ENCODE peak calls at places on chromosomes 3 and 15, in five cellular contexts. J is A549, K is stomach, Z is heart left ventricle, C is sigmoid colon. S is an unnamed sample. For H3K4me1, the result is how much of the 10 kb centered on the place peaks cover.

GRCh38 chr3:60399861-60400845 is 851.1 kb downstream of the FHIT start:
- DNase-seq in J (no peak), K (no peak), Z (no peak), C (no peak), S (no peak)

GRCh38 chr3:79361748-79362378 is 405.9 kb downstream of the ROBO1 start:
- DNase-seq in J (no peak), K (no peak), Z (no peak), C (no peak), S (peak)

GRCh38 chr15:45714501-45715488 is 80.0 kb downstream of the SQOR start:
- DNase-seq in J (no peak), K (peak), Z (peak), C (peak), S (peak)

GRCh38 chr3:191238321-191238817 is 39.3 kb downstream of the OSTN start:
- DNase-seq in J (no peak), K (no peak), Z (no peak), C (no peak), S (no peak)

GRCh38 chr3:155983834-155984474 is 113.5 kb downstream of the GMPS start:
- DNase-seq in J (no peak), K (no peak), Z (no peak), C (no peak), S (no peak)

GRCh38 chr15:79994651-79995050 is 23.7 kb upstream of the BCL2A1 start:
- DNase-seq in J (no peak), K (no peak), Z (no peak), C (no peak), S (no peak)

GRCh38 chr15:65638681-65639089 is 16.9 kb downstream of the SLC24A1 start:
- DNase-seq in J (peak), K (no peak), Z (no peak), C (no peak), S (peak)

GRCh38 chr3:30607032-30607833 is 832 bp downstream of the TGFBR2 start:
- DNase-seq in J (no peak), K (peak), Z (peak), C (peak), S (peak)

GRCh38 chr15:39205506-39206371 is 375.1 kb upstream of the THBS1 start:
- DNase-seq in J (no peak), K (no peak), Z (no peak), C (no peak), S (no peak)

GRCh38 chr15:39202641-39203040 is 378.2 kb upstream of the THBS1 start:
- DNase-seq in J (no peak), K (no peak), Z (no peak), C (no peak), S (no peak)

GRCh38 chr15:39205081-39205480 is 375.8 kb upstream of the THBS1 start:
- DNase-seq in J (no peak), K (no peak), Z (no peak), C (no peak), S (no peak)

GRCh38 chr15:39200586-39200985 is 380.3 kb upstream of the THBS1 start:
- DNase-seq in J (no peak), K (no peak), Z (no peak), C (no peak), S (no peak)

GRCh38 chr15:39204031-39204430 is 376.8 kb upstream of the THBS1 start:
- DNase-seq in J (no peak), K (no peak), Z (no peak), C (no peak), S (no peak)
- H3K4me1 ChIP-seq in J (under half), K (under half), Z (under half), C (under half), S (under half)

DNA sequence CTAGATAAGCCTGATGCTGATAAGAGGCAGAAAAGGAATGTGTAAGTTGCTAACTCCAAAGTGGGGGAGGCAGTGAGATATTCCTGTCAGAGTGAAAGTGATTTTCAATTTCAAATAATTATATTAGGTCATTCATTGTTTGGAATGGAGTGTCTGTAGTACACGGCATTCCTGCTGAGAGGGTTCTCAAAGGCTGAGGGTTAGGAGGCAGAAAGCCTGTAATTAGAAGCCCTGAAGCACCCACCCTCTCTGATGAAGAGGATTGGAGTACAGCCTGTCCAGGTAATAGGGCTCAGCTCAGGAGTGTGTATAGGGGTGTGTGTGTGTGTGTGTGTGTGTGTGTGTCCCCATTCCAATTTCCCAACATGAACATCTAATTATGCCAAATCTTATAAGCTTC is 486.8 kb downstream of the MAGI1 start:
- DNase-seq in J (no peak), K (no peak), Z (no peak), C (no peak), S (no peak)
- H3K27ac ChIP-seq in J (no peak), K (no peak), Z (no peak), C (no peak), S (no peak)

DNA sequence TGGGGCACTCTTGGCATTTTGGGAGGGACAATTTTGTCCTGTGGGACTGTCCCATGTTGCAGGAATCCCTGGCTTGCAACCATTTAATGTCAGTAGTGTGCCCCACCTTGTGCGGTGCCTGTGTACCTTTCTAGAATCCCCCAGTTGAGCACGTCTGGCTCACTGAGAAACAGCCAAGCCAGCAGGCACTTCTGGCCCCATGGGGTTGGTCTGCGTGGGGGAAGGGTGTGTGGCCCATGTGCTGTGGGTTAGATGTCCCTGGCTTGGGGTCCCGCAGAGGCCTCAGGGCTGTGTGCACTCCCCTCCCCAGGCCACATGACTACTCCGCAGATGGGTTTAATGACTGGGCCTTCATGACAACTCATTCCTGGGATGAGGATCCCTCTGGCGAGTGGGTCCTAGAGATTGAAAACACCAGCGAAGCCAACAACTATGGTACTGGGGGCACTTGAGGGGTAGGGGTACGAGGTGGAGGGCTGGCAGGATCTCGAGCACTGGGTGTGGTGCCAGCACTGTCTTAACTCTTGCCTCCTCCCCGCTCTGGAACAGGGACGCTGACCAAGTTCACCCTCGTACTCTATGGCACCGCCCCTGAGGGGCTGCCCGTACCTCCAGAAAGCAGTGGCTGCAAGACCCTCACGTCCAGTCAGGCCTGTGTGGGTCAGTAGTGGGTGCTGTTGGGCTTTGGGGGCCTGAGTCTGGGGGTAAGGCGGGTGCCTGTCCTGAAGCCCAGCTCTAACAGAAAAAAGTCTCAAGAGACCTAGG is 3.7 kb upstream of the FES start:
- DNase-seq in J (no peak), K (no peak), Z (peak), C (no peak), S (no peak)
- TF ChIP-seq POLR2A in J (no peak), K (no peak), Z (no peak), C (no peak), S (no peak)

GRCh38 chr15:85708402-85708932 is 86.3 kb downstream of the KLHL25 start:
- DNase-seq in J (no peak), K (no peak), Z (no peak), C (no peak), S (no peak)
- H3K4me1 ChIP-seq in J (under half), K (under half), Z (half or more), C (under half), S (under half)

S was measured in prostate gland.